ENCODE peak calls at places on chromosomes 1 and 21, in eight cellular contexts. G is uterus, A is DND-41, P is tibial artery, X is fibroblast of lung, C is Panc1, F is tibial nerve, I is neural progenitor cell. N is an unnamed sample.

GRCh38 chr1:48084826-48085225 is 87.6 kb upstream of the TRABD2B start:
- DNase-seq in G (no peak), X (no peak), A (no peak), I (no peak), F (no peak), P (no peak), C (no peak), N (peak; percentile 17)

GRCh38 chr1:166839600-166840308 is 479 bp downstream of the POGK start:
- DNase-seq in A (peak; percentile 70), P (peak; percentile 45), C (no peak), X (peak; percentile 18), I (peak; percentile 68), F (no peak), G (peak; percentile 60), N (peak; percentile 85)

GRCh38 chr1:180571832-180572636 is 13.3 kb downstream of the OVAAL start:
- DNase-seq in P (no peak), I (no peak), C (no peak), G (no peak), X (no peak), F (no peak), A (no peak), N (no peak)

GRCh38 chr1:15272009-15272781 is 25.2 kb downstream of the FHAD1 start:
- DNase-seq in X (peak; percentile 77), A (peak; percentile 22), P (peak; percentile 48), G (peak; percentile 40), F (peak; percentile 61), I (peak; percentile 90), C (peak; percentile 69), N (peak; percentile 89)

GRCh38 chr1:210477328-210477924 is 148.7 kb downstream of the HHAT start:
- DNase-seq in C (no peak), A (no peak), I (no peak), G (no peak), P (no peak), X (no peak), F (no peak), N (no peak)

GRCh38 chr1:100719490-100719889 is at the start of gene VCAM1:
- DNase-seq in P (no peak), I (peak; percentile 66), C (no peak), X (no peak), F (no peak), G (no peak), A (no peak), N (peak; percentile 61)

GRCh38 chr1:208085655-208086054 is 158.5 kb downstream of the PLXNA2 start:
- DNase-seq in I (no peak), C (no peak), F (no peak), X (no peak), P (no peak), G (no peak), A (no peak), N (no peak)

GRCh38 chr1:199691540-199691939 is 336.0 kb upstream of the NR5A2 start:
- DNase-seq in G (no peak), F (no peak), I (peak; percentile 69), X (peak; percentile 83), C (peak; percentile 59), P (no peak), A (no peak), N (no peak)

GRCh38 chr1:218890436-218890835 is 283.2 kb upstream of the LYPLAL1 start:
- DNase-seq in P (no peak), C (no peak), X (no peak), I (peak; percentile 24), A (no peak), F (no peak), G (no peak), N (no peak)

GRCh38 chr1:197837911-197838310 is 62.6 kb upstream of the DENND1B start:
- DNase-seq in A (no peak), X (no peak), P (no peak), C (no peak), G (no peak), I (no peak), F (no peak), N (no peak)

GRCh38 chr1:94284481-94284880 is 47.1 kb upstream of the ARHGAP29 start:
- DNase-seq in C (no peak), A (no peak), I (no peak), F (no peak), P (no peak), X (peak; percentile 44), G (no peak), N (no peak)

GRCh38 chr1:43271186-43272118 is 1.7 kb downstream of the TMEM125 start:
- DNase-seq in G (no peak), P (no peak), F (no peak), I (no peak), C (no peak), X (no peak), A (no peak), N (peak; percentile 70)

GRCh38 chr21:36310016-36310415 is 10.0 kb upstream of the MORC3 start:
- DNase-seq in A (no peak), C (no peak), I (no peak), G (no peak), F (no peak), P (no peak), X (no peak), N (no peak)

GRCh38 chr1:197469620-197470210 is 201.7 kb downstream of the CRB1 start:
- DNase-seq in I (no peak), G (no peak), C (no peak), A (no peak), F (no peak), X (no peak), P (no peak), N (no peak)

GRCh38 chr1:217274927-217275616 is 355.8 kb downstream of the GPATCH2 start:
- DNase-seq in P (no peak), A (no peak), I (no peak), C (no peak), G (no peak), X (peak; percentile 69), F (no peak), N (no peak)

GRCh38 chr1:91166106-91166712 is 144.4 kb upstream of the ZNF644 start:
- DNase-seq in I (peak; percentile 87), A (peak; percentile 62), P (peak; percentile 37), X (peak; percentile 71), F (peak; percentile 45), C (peak; percentile 38), G (peak; percentile 35), N (peak; percentile 82)

GRCh38 chr1:212161231-212161781 is 123.9 kb upstream of the PPP2R5A start:
- DNase-seq in A (no peak), G (no peak), C (no peak), I (no peak), F (no peak), X (peak; percentile 61), P (no peak), N (no peak)

GRCh38 chr21:44006017-44006624 is 6.0 kb upstream of the TRAPPC10 start:
- DNase-seq in F (peak; percentile 13), G (peak; percentile 69), I (no peak), P (peak; percentile 39), C (peak; percentile 10), A (no peak), X (peak; percentile 77), N (no peak)

DNA sequence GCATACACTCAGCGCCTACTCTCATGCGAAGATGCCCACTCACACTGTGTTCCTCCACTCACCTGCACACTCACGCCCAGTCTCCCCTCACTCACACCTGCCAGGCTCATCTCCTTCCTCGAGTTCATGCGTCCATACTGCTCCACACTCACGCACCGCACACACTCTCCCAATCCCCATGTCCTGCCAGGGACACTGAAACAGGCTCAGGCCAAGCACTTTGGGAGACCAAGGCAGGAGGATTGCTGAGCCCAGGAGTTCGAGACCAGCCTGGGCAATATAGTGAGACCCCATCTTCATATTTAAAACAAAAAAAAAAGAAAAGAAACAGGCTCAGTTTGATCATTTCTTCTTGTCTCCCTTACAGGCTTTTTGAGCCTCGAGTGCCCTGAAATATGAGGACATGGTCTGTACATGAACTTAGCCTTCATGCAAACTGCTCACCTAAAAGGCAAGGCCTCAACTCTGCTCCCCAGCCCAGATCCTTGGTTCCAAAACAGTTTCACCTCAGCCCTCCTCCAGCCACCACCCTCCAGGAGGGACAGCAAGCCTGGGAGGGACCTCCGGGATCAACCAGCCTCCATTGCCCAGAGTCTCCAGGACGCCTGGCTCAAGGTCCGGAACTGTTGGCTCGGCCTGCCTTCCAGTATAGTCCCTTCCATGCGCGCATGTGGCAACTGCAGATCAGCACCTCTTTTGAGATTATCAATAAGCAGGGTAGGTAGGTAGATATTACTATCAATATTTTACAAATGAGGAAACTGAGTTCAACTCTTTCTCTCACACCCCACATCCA is 2.4 kb upstream of the PTAFR start:
- DNase-seq in X (no peak), P (no peak), G (no peak), C (no peak), F (no peak), I (no peak), A (no peak), N (no peak)
- H3K4me1 ChIP-seq in X (peaks cover 3% of the 10 kb centered on the region), P (no peaks in the 10 kb centered on the region), G (no peaks in the 10 kb centered on the region), C (peaks cover 5% of the 10 kb centered on the region), F (no peaks in the 10 kb centered on the region), I (no peaks in the 10 kb centered on the region), A (no peaks in the 10 kb centered on the region), N (no peaks in the 10 kb centered on the region)

DNA sequence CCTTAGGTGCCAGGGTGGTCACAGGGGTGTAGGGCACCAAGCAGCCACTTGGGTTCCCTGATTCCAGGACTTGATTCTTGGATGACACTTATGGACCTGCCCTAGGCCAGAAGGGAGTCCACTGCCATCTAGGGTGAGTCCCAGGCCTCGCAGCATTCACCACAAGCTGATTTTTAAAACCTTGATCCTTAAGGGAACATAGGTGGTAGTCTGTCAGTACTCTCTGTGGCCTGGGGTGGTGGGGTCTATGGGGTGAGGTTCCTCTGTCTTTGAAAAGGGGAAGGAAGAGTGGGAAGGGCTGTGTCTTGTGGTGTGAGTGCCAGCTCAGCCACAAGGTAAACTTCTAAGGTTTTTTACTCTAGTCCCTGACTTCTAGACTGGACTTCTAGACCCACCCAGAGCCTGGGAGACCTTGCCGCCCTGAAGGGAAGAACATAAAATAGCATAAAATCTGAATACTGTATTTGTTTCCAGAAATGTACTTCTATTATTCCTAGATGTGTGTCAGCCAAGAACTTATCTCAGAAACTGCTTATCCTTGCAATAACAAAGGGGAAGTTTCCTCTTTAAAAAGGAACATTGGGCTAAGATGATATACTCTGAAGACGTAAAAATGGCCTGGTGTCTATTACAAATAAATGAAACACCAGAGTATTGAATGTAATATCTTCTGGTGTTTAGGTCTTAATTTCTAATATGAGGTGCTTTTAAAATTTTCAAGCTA is 757.3 kb downstream of the LTN1 start:
- DNase-seq in C (no peak), F (no peak), A (no peak), P (peak; percentile 27), I (no peak), G (no peak), X (no peak), N (peak; percentile 73)
- TF ChIP-seq CTCF in C (no peak), F (no peak), A (no peak), P (no peak), I (peak; percentile 9), G (no peak), X (no peak), N (peak; percentile 75)

GRCh38 chr1:228860911-228861829 is 125.9 kb downstream of the RHOU start:
- DNase-seq in C (peak; percentile 80), G (no peak), I (no peak), P (no peak), X (peak; percentile 79), F (no peak), A (no peak), N (no peak)
- H3K4me1 ChIP-seq in C (peaks cover 50% of the 10 kb centered on the region), G (peaks cover 2% of the 10 kb centered on the region), I (peaks cover 22% of the 10 kb centered on the region), P (peaks cover 11% of the 10 kb centered on the region), X (peaks cover 7% of the 10 kb centered on the region), F (peaks cover 35% of the 10 kb centered on the region), A (peaks cover 9% of the 10 kb centered on the region), N (no peaks in the 10 kb centered on the region)

DNA sequence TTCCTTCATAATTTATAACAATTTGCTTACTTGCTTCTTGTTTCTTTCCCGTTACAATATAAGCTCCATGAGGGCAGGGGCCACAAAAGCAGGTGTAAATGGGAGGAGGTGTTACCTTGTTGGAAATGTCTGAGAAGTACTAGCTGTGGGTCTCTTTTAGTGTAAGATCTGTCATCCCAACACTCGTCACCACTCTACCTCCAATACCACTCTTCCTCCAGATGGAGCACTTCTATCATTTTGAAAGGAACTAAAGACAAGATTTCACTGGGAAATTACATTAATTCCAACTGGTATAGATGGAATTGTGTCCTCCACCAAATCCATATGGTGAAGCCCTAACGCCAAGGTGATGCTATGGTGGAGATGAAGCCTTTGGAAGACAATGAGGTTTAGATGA is 53.0 kb upstream of the CPLANE2 start:
- DNase-seq in C (no peak), I (no peak), F (no peak), X (no peak), G (no peak), P (no peak), A (no peak), N (no peak)
- TF ChIP-seq CTCF in C (no peak), I (no peak), F (no peak), X (peak; percentile 8), G (no peak), P (no peak), A (no peak), N (peak; percentile 38)